ENCODE peak calls at places on chromosomes 13 and 19, in six cellular contexts. G is GM12892; K is activated T-helper 1 cell treated with anti-CD3 and anti-CD28 coated beads, Interleukin-2, amount 50 U/mL, for 16 hours; A is NCI-H1092 treated with DMSO at 0.1 percent for 48 hours; C is stimulated activated CD8-positive, alpha-beta memory T cell treated with anti-CD3 and anti-CD28 coated beads, Interleukin-7, amount 100 ng/mL, for 1 hour; F is epithelial cell of proximal tubule. U is an unnamed sample.
A peak's percentile ranks its signal among the peaks of the same experiment; 100 is the strongest.

GRCh38 chr13:42720116-42720857 is 61.1 kb upstream of the FAM216B start:
- DNase-seq in G (no peak), K (no peak), A (no peak), C (no peak), F (peak; percentile 38), U (peak; percentile 19)

GRCh38 chr13:40485611-40486517 is 180.6 kb downstream of the FOXO1 start:
- DNase-seq in G (peak; percentile 31), K (peak; percentile 27), A (no peak), C (peak; percentile 31), F (no peak), U (no peak)

GRCh38 chr19:54449701-54450069 is 686 bp downstream of the LENG8 start:
- DNase-seq in G (no peak), K (no peak), A (no peak), C (no peak), F (no peak), U (no peak)

GRCh38 chr19:46442808-46443450 is 14.2 kb upstream of the PNMA8C start:
- DNase-seq in G (no peak), K (no peak), A (no peak), C (no peak), F (no peak), U (no peak)

GRCh38 chr13:97810152-97810551 is 143.3 kb upstream of the IPO5 start:
- DNase-seq in G (no peak), K (no peak), A (no peak), C (no peak), F (no peak), U (no peak)

GRCh38 chr13:76829572-76830327 is 56.5 kb downstream of the KCTD12 start:
- DNase-seq in G (no peak), K (no peak), A (no peak), C (no peak), F (no peak), U (no peak)

GRCh38 chr13:111595791-111596190 is 275.3 kb downstream of the TEX29 start:
- DNase-seq in G (no peak), K (no peak), A (no peak), C (no peak), F (no peak), U (no peak)

GRCh38 chr19:30626567-30626966 is 254.4 kb downstream of the ZNF536 start:
- DNase-seq in G (no peak), K (no peak), A (no peak), C (no peak), F (no peak), U (no peak)

GRCh38 chr13:51305558-51305957 is 33.9 kb upstream of the SERPINE3 start:
- DNase-seq in G (no peak), K (no peak), A (no peak), C (no peak), F (no peak), U (no peak)

GRCh38 chr13:32594339-32594738 is 8.1 kb downstream of the PDS5B start:
- DNase-seq in G (no peak), K (no peak), A (no peak), C (no peak), F (no peak), U (no peak)

GRCh38 chr13:51258612-51259358 is 36.6 kb downstream of the FAM124A start:
- DNase-seq in G (no peak), K (no peak), A (no peak), C (no peak), F (no peak), U (no peak)

GRCh38 chr13:20521388-20521787 is 4.3 kb downstream of the CRYL1 start:
- DNase-seq in G (no peak), K (no peak), A (no peak), C (no peak), F (no peak), U (no peak)

GRCh38 chr13:27744861-27745260 is 47.4 kb upstream of the GSX1 start:
- DNase-seq in G (no peak), K (no peak), A (no peak), C (no peak), F (no peak), U (no peak)

GRCh38 chr19:38661166-38661565 is 13.7 kb downstream of the ACTN4 start:
- DNase-seq in G (no peak), K (no peak), A (no peak), C (no peak), F (no peak), U (no peak)

GRCh38 chr13:88602786-88603777 is 931.9 kb downstream of the SLITRK5 start:
- DNase-seq in G (no peak), K (no peak), A (no peak), C (no peak), F (no peak), U (no peak)

GRCh38 chr13:113883314-113883811 is 19.5 kb upstream of the GAS6 start:
- DNase-seq in G (no peak), K (no peak), A (no peak), C (no peak), F (no peak), U (no peak)

GRCh38 chr19:1214862-1215731 is 9.5 kb downstream of the STK11 start:
- DNase-seq in G (no peak), K (no peak), A (no peak), C (no peak), F (no peak), U (no peak)

GRCh38 chr13:50162001-50162400 is 146.8 kb downstream of the KCNRG start:
- DNase-seq in G (no peak), K (no peak), A (no peak), C (no peak), F (no peak), U (no peak)

U was measured in GOT3.